ENCODE peak calls at places on chromosomes 4 and X, in five cellular contexts. H is adipocyte, T is heart left ventricle, O is HCT116, D is SK-MEL-5. Z is an unnamed sample.

GRCh38 chr4:158667651-158668198 is 4.0 kb downstream of the C4orf46 start:
- DNase-seq in T (no peak), D (peak; percentile 63), H (peak; percentile 50), O (no peak), Z (no peak)

GRCh38 chrX:154484255-154485149 is 1.9 kb downstream of the UBL4A start:
- DNase-seq in H (no peak), O (no peak), T (peak; percentile 42), D (no peak), Z (no peak)

GRCh38 chrX:67558267-67558666 is 14.4 kb downstream of the AR start:
- DNase-seq in O (no peak), T (no peak), D (no peak), H (no peak), Z (no peak)

GRCh38 chr4:78650106-78651021 is 98.8 kb downstream of the ANXA3 start:
- DNase-seq in H (peak; percentile 87), D (no peak), T (no peak), O (no peak), Z (no peak)

GRCh38 chrX:94831364-94831763 is 1157.4 kb downstream of the FAM133A start:
- DNase-seq in O (no peak), D (peak; percentile 45), T (no peak), H (peak; percentile 38), Z (no peak)

GRCh38 chr4:36209941-36210663 is 34.2 kb downstream of the ARAP2 start:
- DNase-seq in H (no peak), D (peak; percentile 68), T (no peak), O (no peak), Z (no peak)

GRCh38 chr4:27616166-27616565 is 755.5 kb downstream of the STIM2 start:
- DNase-seq in H (peak; percentile 46), T (no peak), D (no peak), O (no peak), Z (no peak)

GRCh38 chrX:24253469-24253868 is 60.4 kb downstream of the SUPT20HL2 start:
- DNase-seq in D (no peak), H (no peak), T (no peak), O (no peak), Z (no peak)

GRCh38 chr4:184462724-184463123 is 11.6 kb downstream of the IRF2 start:
- DNase-seq in T (no peak), O (no peak), D (no peak), H (no peak), Z (no peak)

GRCh38 chr4:176579233-176579632 is 213.5 kb downstream of the VEGFC start:
- DNase-seq in T (no peak), O (no peak), H (no peak), D (no peak), Z (no peak)

GRCh38 chr4:158013858-158014257 is 159.0 kb downstream of the GASK1B start:
- DNase-seq in H (no peak), T (no peak), O (no peak), D (no peak), Z (no peak)

GRCh38 chrX:38514014-38514854 is 47.1 kb upstream of the TSPAN7 start:
- DNase-seq in O (no peak), H (no peak), T (no peak), D (peak; percentile 14), Z (no peak)

GRCh38 chrX:72348247-72348979 is 42.7 kb upstream of the CITED1 start:
- DNase-seq in T (no peak), D (no peak), H (no peak), O (no peak), Z (no peak)

GRCh38 chrX:112851161-112851779 is 10.6 kb upstream of the AMOT start:
- DNase-seq in O (no peak), H (no peak), T (no peak), D (no peak), Z (no peak)

GRCh38 chr4:168880811-168881595 is 129.1 kb downstream of the CBR4 start:
- DNase-seq in D (no peak), H (no peak), T (no peak), O (no peak), Z (no peak)

GRCh38 chrX:125577479-125577878 is 257.8 kb downstream of the TEX13C start:
- DNase-seq in D (no peak), O (no peak), T (no peak), H (no peak), Z (no peak)

GRCh38 chrX:19725545-19726102 is 161.8 kb downstream of the SH3KBP1 start:
- DNase-seq in T (no peak), H (no peak), O (no peak), D (no peak), Z (no peak)

GRCh38 chrX:71617742-71618141 is 569 bp downstream of the CXCR3 start:
- DNase-seq in T (no peak), D (no peak), H (no peak), O (no peak), Z (no peak)

GRCh38 chr4:185881427-185881826 is 69.4 kb upstream of the SORBS2 start:
- DNase-seq in H (peak; percentile 74), O (no peak), T (no peak), D (no peak), Z (no peak)

GRCh38 chrX:66163849-66164401 is at the start of gene HEPH:
- DNase-seq in T (no peak), H (no peak), D (no peak), O (no peak), Z (no peak)

GRCh38 chrX:13085533-13085932 is 41.1 kb upstream of the FAM9C start:
- DNase-seq in O (no peak), D (no peak), T (no peak), H (no peak), Z (no peak)

GRCh38 chr4:15702941-15703403 is at the start of gene BST1:
- DNase-seq in T (peak; percentile 88), D (no peak), O (no peak), H (peak; percentile 43), Z (peak; percentile 71)

GRCh38 chr4:90689739-90690138 is 562.5 kb downstream of the CCSER1 start:
- DNase-seq in D (no peak), T (no peak), H (no peak), O (no peak), Z (no peak)

GRCh38 chr4:14110407-14110806 is 482.9 kb upstream of the BOD1L1 start:
- DNase-seq in O (no peak), T (no peak), D (no peak), H (peak; percentile 59), Z (no peak)

GRCh38 chrX:13109811-13110210 is 65.4 kb upstream of the FAM9C start:
- DNase-seq in H (peak; percentile 34), O (no peak), T (no peak), D (no peak), Z (no peak)

Z was measured in tibial artery.